ENCODE peak calls at places on chromosomes 5 and 9, in six cellular contexts. Z, K, J, T, W and V are unnamed samples.

GRCh38 chr5:125199968-125200841 is 453.8 kb upstream of the ZNF608 start:
- DNase-seq in W (no peak), T (no peak), J (no peak), K (no peak), Z (peak), V (no peak)

GRCh38 chr5:40866844-40867243 is 25.7 kb downstream of the CARD6 start:
- DNase-seq in J (no peak), K (no peak), W (no peak), T (no peak), Z (no peak), V (no peak)

GRCh38 chr5:45385321-45386058 is 310.7 kb downstream of the HCN1 start:
- DNase-seq in T (no peak), J (no peak), K (no peak), W (no peak), Z (no peak), V (no peak)

GRCh38 chr9:138103111-138103823 is 225.7 kb downstream of the CACNA1B start:
- DNase-seq in W (peak), K (no peak), T (no peak), J (no peak), Z (no peak), V (no peak)

GRCh38 chr5:81209869-81210268 is 23.3 kb upstream of the CKMT2 start:
- DNase-seq in J (no peak), K (no peak), Z (no peak), W (no peak), T (no peak), V (no peak)

GRCh38 chr5:9903806-9904205 is 273.7 kb upstream of the TAS2R1 start:
- DNase-seq in Z (no peak), W (no peak), J (no peak), T (no peak), K (no peak), V (no peak)

GRCh38 chr9:87007711-87008360 is 60.5 kb upstream of the GAS1 start:
- DNase-seq in J (no peak), K (no peak), T (no peak), Z (no peak), W (no peak), V (no peak)

GRCh38 chr5:137695651-137696428 is 40.0 kb downstream of the KLHL3 start:
- DNase-seq in T (peak), W (no peak), K (no peak), Z (no peak), J (no peak), V (no peak)

GRCh38 chr5:158461240-158461854 is 602.4 kb upstream of the CLINT1 start:
- DNase-seq in J (no peak), Z (no peak), T (no peak), K (no peak), W (no peak), V (no peak)

GRCh38 chr9:134724912-134725604 is 83.5 kb downstream of the COL5A1 start:
- DNase-seq in K (no peak), W (no peak), J (no peak), T (no peak), Z (no peak), V (no peak)

GRCh38 chr9:135010363-135010860 is 77.1 kb upstream of the OLFM1 start:
- DNase-seq in Z (no peak), K (no peak), J (no peak), W (no peak), T (no peak), V (no peak)

GRCh38 chr9:124894035-124894740 is 32.3 kb downstream of the ARPC5L start:
- DNase-seq in T (no peak), K (no peak), Z (no peak), J (no peak), W (no peak), V (no peak)

GRCh38 chr5:126450388-126450787 is 27.2 kb downstream of the GRAMD2B start:
- DNase-seq in W (no peak), Z (no peak), T (no peak), K (no peak), J (no peak), V (no peak)

GRCh38 chr9:32584784-32585183 is 11.8 kb upstream of the NDUFB6 start:
- DNase-seq in J (no peak), K (no peak), T (no peak), Z (no peak), W (no peak), V (no peak)

GRCh38 chr9:83067579-83067978 is 4.6 kb upstream of the RASEF start:
- DNase-seq in W (no peak), Z (no peak), T (no peak), K (no peak), J (no peak), V (no peak)

GRCh38 chr9:108766786-108767185 is 89.0 kb downstream of the ACTL7B start:
- DNase-seq in J (no peak), Z (no peak), W (no peak), T (no peak), K (no peak), V (no peak)

GRCh38 chr5:91007780-91008402 is 375.2 kb downstream of the ARRDC3 start:
- DNase-seq in T (no peak), Z (no peak), W (no peak), K (no peak), J (no peak), V (no peak)

GRCh38 chr9:113620377-113621161 is 157.0 kb downstream of the RGS3 start:
- DNase-seq in Z (peak), W (peak), J (no peak), T (no peak), K (no peak), V (no peak)

GRCh38 chr5:1895771-1896420 is 13.2 kb upstream of the IRX4 start:
- DNase-seq in K (no peak), Z (no peak), W (no peak), T (no peak), J (no peak), V (no peak)